ENCODE peak calls at places on chromosomes 4 and X, in eight cellular contexts. C, V, S, Y, P, J, K and T are unnamed samples.

GRCh38 chrX:40434947-40435346 is 145.8 kb upstream of the ATP6AP2 start:
- DNase-seq in V (peak; percentile 28), Y (peak; percentile 48), J (peak; percentile 49), P (peak; percentile 77), C (no peak), K (no peak), S (no peak), T (no peak)

GRCh38 chrX:14398725-14399124 is 130.6 kb upstream of the GLRA2 start:
- DNase-seq in J (peak; percentile 9), V (no peak), C (peak; percentile 11), Y (no peak), P (no peak), S (peak; percentile 25), K (no peak), T (no peak)

GRCh38 chrX:153667931-153668396 is 5.6 kb downstream of the PNCK start:
- DNase-seq in Y (peak; percentile 82), S (peak; percentile 27), J (peak; percentile 87), C (peak; percentile 44), V (peak; percentile 86), P (peak; percentile 87), K (no peak), T (peak; percentile 88)

GRCh38 chrX:63350551-63350950 is 581 bp downstream of the SPIN4 start:
- DNase-seq in P (peak; percentile 13), K (no peak), Y (peak; percentile 30), V (no peak), S (no peak), C (no peak), J (no peak), T (peak; percentile 17)

GRCh38 chr4:100486496-100486895 is 31.3 kb downstream of the EMCN start:
- DNase-seq in V (no peak), J (no peak), Y (no peak), P (no peak), K (no peak), S (no peak), C (no peak), T (no peak)

GRCh38 chr4:114495471-114495928 is 103.1 kb upstream of the UGT8 start:
- DNase-seq in Y (peak; percentile 31), J (no peak), V (no peak), S (no peak), P (no peak), K (no peak), C (no peak), T (no peak)

GRCh38 chr4:105815701-105816100 is 79.6 kb upstream of the NPNT start:
- DNase-seq in K (no peak), S (no peak), C (no peak), P (no peak), J (no peak), Y (no peak), V (no peak), T (no peak)

GRCh38 chr4:33369366-33369899 is 2649.3 kb downstream of the PCDH7 start:
- DNase-seq in Y (no peak), S (peak; percentile 31), J (peak; percentile 51), P (no peak), C (no peak), K (no peak), V (no peak), T (no peak)

GRCh38 chrX:13659057-13659456 is 6.1 kb downstream of the TCEANC start:
- DNase-seq in K (no peak), V (no peak), J (peak; percentile 75), C (peak; percentile 72), P (no peak), Y (no peak), S (no peak), T (no peak)